ENCODE peak calls at places on chromosome 2, in nine cellular contexts. L, W, G, D, C, F, U, T and B are unnamed samples.

GRCh38 chr2:64165696-64166095 is 21.5 kb upstream of the PELI1 start:
- DNase-seq in G (no peak), F (no peak), L (no peak), D (no peak), T (no peak), C (no peak), W (no peak), U (peak; percentile 80), B (no peak)

GRCh38 chr2:176592230-176592629 is 323.0 kb downstream of the MTX2 start:
- DNase-seq in F (no peak), U (peak; percentile 57), G (no peak), L (no peak), W (no peak), D (no peak), C (no peak), T (no peak), B (no peak)

GRCh38 chr2:102736174-102736606 is 25.6 kb upstream of the TMEM182 start:
- DNase-seq in F (no peak), T (no peak), C (no peak), G (peak; percentile 4), W (no peak), L (no peak), U (peak; percentile 24), D (peak; percentile 52), B (no peak)

GRCh38 chr2:232416521-232417470 is 10.2 kb downstream of the ALPG start:
- DNase-seq in C (no peak), D (no peak), G (no peak), W (no peak), L (no peak), U (no peak), F (peak; percentile 62), T (no peak), B (no peak)

GRCh38 chr2:71736091-71736878 is 282.9 kb downstream of the DYSF start:
- DNase-seq in F (no peak), L (peak; percentile 70), U (no peak), G (no peak), D (no peak), T (no peak), C (no peak), W (no peak), B (no peak)

GRCh38 chr2:74119324-74119723 is 28.4 kb downstream of the BOLA3 start:
- DNase-seq in W (no peak), G (no peak), L (no peak), U (peak; percentile 18), F (no peak), D (no peak), T (no peak), C (no peak), B (peak; percentile 11)

GRCh38 chr2:33238111-33238510 is 238.3 kb upstream of the RASGRP3 start:
- DNase-seq in C (no peak), D (no peak), F (no peak), T (no peak), L (no peak), U (peak; percentile 67), G (no peak), W (no peak), B (no peak)

GRCh38 chr2:99397251-99397920 is 60.2 kb downstream of the EIF5B start:
- DNase-seq in F (no peak), T (no peak), L (no peak), G (no peak), U (no peak), W (no peak), D (no peak), C (no peak), B (no peak)

GRCh38 chr2:189327879-189328351 is 113.4 kb upstream of the WDR75 start:
- DNase-seq in G (no peak), L (no peak), W (no peak), U (no peak), T (no peak), D (no peak), C (no peak), F (no peak), B (no peak)

GRCh38 chr2:202508686-202509085 is 126.1 kb upstream of the FAM117B start:
- DNase-seq in U (no peak), L (no peak), C (no peak), T (no peak), F (no peak), D (no peak), W (no peak), G (no peak), B (no peak)

GRCh38 chr2:45918816-45919655 is 267.6 kb downstream of the PRKCE start:
- DNase-seq in T (no peak), U (no peak), L (no peak), F (no peak), C (no peak), G (no peak), D (peak; percentile 50), W (no peak), B (peak; percentile 30)

GRCh38 chr2:176106636-176107539 is at the start of gene HOXD11:
- DNase-seq in T (no peak), G (no peak), W (no peak), F (peak; percentile 83), C (no peak), D (no peak), L (no peak), U (peak; percentile 25), B (no peak)

GRCh38 chr2:214310319-214310718 is 100.5 kb upstream of the VWC2L start:
- DNase-seq in D (no peak), C (no peak), T (no peak), L (no peak), U (no peak), W (no peak), G (no peak), F (no peak), B (no peak)

GRCh38 chr2:25082002-25082622 is 40.2 kb downstream of the EFR3B start:
- DNase-seq in U (no peak), T (no peak), W (no peak), F (peak; percentile 64), C (no peak), D (no peak), L (no peak), G (no peak), B (no peak)

GRCh38 chr2:195318440-195319111 is 338.4 kb upstream of the SLC39A10 start:
- DNase-seq in C (peak; percentile 34), L (no peak), W (peak; percentile 9), G (peak; percentile 16), U (peak; percentile 41), F (no peak), D (peak; percentile 21), T (peak; percentile 34), B (no peak)

GRCh38 chr2:181376999-181377398 is 80.2 kb upstream of the ITGA4 start:
- DNase-seq in G (no peak), W (no peak), D (no peak), F (no peak), L (no peak), U (no peak), T (no peak), C (no peak), B (no peak)

GRCh38 chr2:45199973-45200372 is 190.7 kb upstream of the SIX2 start:
- DNase-seq in L (no peak), D (no peak), U (peak; percentile 94), C (peak; percentile 14), G (no peak), T (no peak), W (no peak), F (no peak), B (no peak)

GRCh38 chr2:160109243-160109642 is 46.8 kb upstream of the PLA2R1 start:
- DNase-seq in F (no peak), G (no peak), T (no peak), D (no peak), U (no peak), W (no peak), C (no peak), L (no peak), B (no peak)

GRCh38 chr2:29789884-29790485 is 131.4 kb downstream of the ALK start:
- DNase-seq in D (no peak), T (no peak), U (no peak), W (no peak), L (no peak), F (no peak), G (no peak), C (no peak), B (no peak)